ENCODE peak calls at places on chromosomes 7 and 10, in nine cellular contexts. One of them, this sample, is unnamed.

GRCh38 chr7:101357433-101357832 is 5.2 kb upstream of the COL26A1 start:
- DNase-seq in EH: peak; percentile 7
- DNase-seq in T-helper 1 cell: no peak
- DNase-seq in effector CD8-positive, alpha-beta T cell: no peak
- DNase-seq in CD4-positive, alpha-beta memory T cell: no peak
- DNase-seq in substantia nigra: no peak
- DNase-seq in stimulated activated CD8-positive, alpha-beta memory T cell treated with anti-CD3 and anti-CD28 coated beads, Interleukin-2, amount 100 ng/mL, for 1 hour: no peak
- DNase-seq in NAMALWA: no peak
- DNase-seq in ELF-1: no peak
- DNase-seq in this sample: no peak

GRCh38 chr7:100132697-100133137 is 6.0 kb downstream of the MBLAC1 start:
- DNase-seq in EH: peak; percentile 75
- DNase-seq in T-helper 1 cell: peak; percentile 59
- DNase-seq in effector CD8-positive, alpha-beta T cell: peak; percentile 46
- DNase-seq in CD4-positive, alpha-beta memory T cell: peak; percentile 60
- DNase-seq in substantia nigra: no peak
- DNase-seq in stimulated activated CD8-positive, alpha-beta memory T cell treated with anti-CD3 and anti-CD28 coated beads, Interleukin-2, amount 100 ng/mL, for 1 hour: peak; percentile 43
- DNase-seq in NAMALWA: peak; percentile 67
- DNase-seq in ELF-1: peak; percentile 80
- DNase-seq in this sample: no peak

GRCh38 chr10:123607386-123607785 is 58.8 kb upstream of the GPR26 start:
- DNase-seq in EH: no peak
- DNase-seq in T-helper 1 cell: no peak
- DNase-seq in effector CD8-positive, alpha-beta T cell: no peak
- DNase-seq in CD4-positive, alpha-beta memory T cell: no peak
- DNase-seq in substantia nigra: no peak
- DNase-seq in stimulated activated CD8-positive, alpha-beta memory T cell treated with anti-CD3 and anti-CD28 coated beads, Interleukin-2, amount 100 ng/mL, for 1 hour: no peak
- DNase-seq in NAMALWA: no peak
- DNase-seq in ELF-1: peak; percentile 74
- DNase-seq in this sample: no peak

GRCh38 chr10:110632591-110633215 is 11.4 kb upstream of the RBM20 start:
- DNase-seq in EH: peak; percentile 31
- DNase-seq in T-helper 1 cell: no peak
- DNase-seq in effector CD8-positive, alpha-beta T cell: no peak
- DNase-seq in CD4-positive, alpha-beta memory T cell: no peak
- DNase-seq in substantia nigra: no peak
- DNase-seq in stimulated activated CD8-positive, alpha-beta memory T cell treated with anti-CD3 and anti-CD28 coated beads, Interleukin-2, amount 100 ng/mL, for 1 hour: no peak
- DNase-seq in NAMALWA: no peak
- DNase-seq in ELF-1: no peak
- DNase-seq in this sample: peak; percentile 86

GRCh38 chr10:90862908-90863514 is 5.2 kb upstream of the HTR7 start:
- DNase-seq in EH: peak; percentile 51
- DNase-seq in T-helper 1 cell: no peak
- DNase-seq in effector CD8-positive, alpha-beta T cell: no peak
- DNase-seq in CD4-positive, alpha-beta memory T cell: no peak
- DNase-seq in substantia nigra: no peak
- DNase-seq in stimulated activated CD8-positive, alpha-beta memory T cell treated with anti-CD3 and anti-CD28 coated beads, Interleukin-2, amount 100 ng/mL, for 1 hour: no peak
- DNase-seq in NAMALWA: peak; percentile 55
- DNase-seq in ELF-1: no peak
- DNase-seq in this sample: no peak

GRCh38 chr7:26515462-26515861 is 223.8 kb downstream of the SNX10 start:
- DNase-seq in EH: no peak
- DNase-seq in T-helper 1 cell: no peak
- DNase-seq in effector CD8-positive, alpha-beta T cell: no peak
- DNase-seq in CD4-positive, alpha-beta memory T cell: no peak
- DNase-seq in substantia nigra: no peak
- DNase-seq in stimulated activated CD8-positive, alpha-beta memory T cell treated with anti-CD3 and anti-CD28 coated beads, Interleukin-2, amount 100 ng/mL, for 1 hour: no peak
- DNase-seq in NAMALWA: no peak
- DNase-seq in ELF-1: no peak
- DNase-seq in this sample: no peak

GRCh38 chr10:18424200-18424599 is 227.2 kb downstream of the NSUN6 start:
- DNase-seq in EH: no peak
- DNase-seq in T-helper 1 cell: no peak
- DNase-seq in effector CD8-positive, alpha-beta T cell: no peak
- DNase-seq in CD4-positive, alpha-beta memory T cell: no peak
- DNase-seq in substantia nigra: no peak
- DNase-seq in stimulated activated CD8-positive, alpha-beta memory T cell treated with anti-CD3 and anti-CD28 coated beads, Interleukin-2, amount 100 ng/mL, for 1 hour: no peak
- DNase-seq in NAMALWA: no peak
- DNase-seq in ELF-1: no peak
- DNase-seq in this sample: no peak

GRCh38 chr10:98383869-98384268 is 31.1 kb downstream of the PYROXD2 start:
- DNase-seq in EH: no peak
- DNase-seq in T-helper 1 cell: no peak
- DNase-seq in effector CD8-positive, alpha-beta T cell: no peak
- DNase-seq in CD4-positive, alpha-beta memory T cell: no peak
- DNase-seq in substantia nigra: no peak
- DNase-seq in stimulated activated CD8-positive, alpha-beta memory T cell treated with anti-CD3 and anti-CD28 coated beads, Interleukin-2, amount 100 ng/mL, for 1 hour: no peak
- DNase-seq in NAMALWA: no peak
- DNase-seq in ELF-1: no peak
- DNase-seq in this sample: no peak

GRCh38 chr7:17477182-17477581 is 178.7 kb downstream of the AHR start:
- DNase-seq in EH: peak; percentile 58
- DNase-seq in T-helper 1 cell: no peak
- DNase-seq in effector CD8-positive, alpha-beta T cell: no peak
- DNase-seq in CD4-positive, alpha-beta memory T cell: no peak
- DNase-seq in substantia nigra: no peak
- DNase-seq in stimulated activated CD8-positive, alpha-beta memory T cell treated with anti-CD3 and anti-CD28 coated beads, Interleukin-2, amount 100 ng/mL, for 1 hour: no peak
- DNase-seq in NAMALWA: no peak
- DNase-seq in ELF-1: no peak
- DNase-seq in this sample: no peak

GRCh38 chr10:75962395-75963061 is 531.1 kb downstream of the LRMDA start:
- DNase-seq in EH: no peak
- DNase-seq in T-helper 1 cell: no peak
- DNase-seq in effector CD8-positive, alpha-beta T cell: no peak
- DNase-seq in CD4-positive, alpha-beta memory T cell: no peak
- DNase-seq in substantia nigra: no peak
- DNase-seq in stimulated activated CD8-positive, alpha-beta memory T cell treated with anti-CD3 and anti-CD28 coated beads, Interleukin-2, amount 100 ng/mL, for 1 hour: no peak
- DNase-seq in NAMALWA: no peak
- DNase-seq in ELF-1: no peak
- DNase-seq in this sample: no peak

GRCh38 chr7:151738925-151739324 is 138.0 kb downstream of the PRKAG2 start:
- DNase-seq in EH: no peak
- DNase-seq in T-helper 1 cell: no peak
- DNase-seq in effector CD8-positive, alpha-beta T cell: no peak
- DNase-seq in CD4-positive, alpha-beta memory T cell: no peak
- DNase-seq in substantia nigra: no peak
- DNase-seq in stimulated activated CD8-positive, alpha-beta memory T cell treated with anti-CD3 and anti-CD28 coated beads, Interleukin-2, amount 100 ng/mL, for 1 hour: no peak
- DNase-seq in NAMALWA: no peak
- DNase-seq in ELF-1: no peak
- DNase-seq in this sample: no peak

GRCh38 chr7:129089521-129090212 is 34.8 kb upstream of the TNPO3 start:
- DNase-seq in EH: no peak
- DNase-seq in T-helper 1 cell: no peak
- DNase-seq in effector CD8-positive, alpha-beta T cell: no peak
- DNase-seq in CD4-positive, alpha-beta memory T cell: no peak
- DNase-seq in substantia nigra: no peak
- DNase-seq in stimulated activated CD8-positive, alpha-beta memory T cell treated with anti-CD3 and anti-CD28 coated beads, Interleukin-2, amount 100 ng/mL, for 1 hour: no peak
- DNase-seq in NAMALWA: peak; percentile 50
- DNase-seq in ELF-1: no peak
- DNase-seq in this sample: no peak

GRCh38 chr7:101814996-101815825 is 2.2 kb upstream of the CUX1 start:
- DNase-seq in EH: peak; percentile 21
- DNase-seq in T-helper 1 cell: peak; percentile 43
- DNase-seq in effector CD8-positive, alpha-beta T cell: peak; percentile 54
- DNase-seq in CD4-positive, alpha-beta memory T cell: no peak
- DNase-seq in substantia nigra: no peak
- DNase-seq in stimulated activated CD8-positive, alpha-beta memory T cell treated with anti-CD3 and anti-CD28 coated beads, Interleukin-2, amount 100 ng/mL, for 1 hour: no peak
- DNase-seq in NAMALWA: peak; percentile 78
- DNase-seq in ELF-1: peak; percentile 43
- DNase-seq in this sample: no peak

GRCh38 chr10:132489053-132489703 is 48.4 kb upstream of the INPP5A start:
- DNase-seq in EH: peak; percentile 78
- DNase-seq in T-helper 1 cell: no peak
- DNase-seq in effector CD8-positive, alpha-beta T cell: no peak
- DNase-seq in CD4-positive, alpha-beta memory T cell: no peak
- DNase-seq in substantia nigra: no peak
- DNase-seq in stimulated activated CD8-positive, alpha-beta memory T cell treated with anti-CD3 and anti-CD28 coated beads, Interleukin-2, amount 100 ng/mL, for 1 hour: no peak
- DNase-seq in NAMALWA: no peak
- DNase-seq in ELF-1: no peak
- DNase-seq in this sample: no peak

GRCh38 chr10:110525349-110526260 is 27.9 kb downstream of the DUSP5 start:
- DNase-seq in EH: peak; percentile 84
- DNase-seq in T-helper 1 cell: no peak
- DNase-seq in effector CD8-positive, alpha-beta T cell: no peak
- DNase-seq in CD4-positive, alpha-beta memory T cell: no peak
- DNase-seq in substantia nigra: no peak
- DNase-seq in stimulated activated CD8-positive, alpha-beta memory T cell treated with anti-CD3 and anti-CD28 coated beads, Interleukin-2, amount 100 ng/mL, for 1 hour: no peak
- DNase-seq in NAMALWA: no peak
- DNase-seq in ELF-1: no peak
- DNase-seq in this sample: peak; percentile 62

GRCh38 chr7:87414400-87415188 is 60.9 kb downstream of the ABCB4 start:
- DNase-seq in EH: no peak
- DNase-seq in T-helper 1 cell: no peak
- DNase-seq in effector CD8-positive, alpha-beta T cell: no peak
- DNase-seq in CD4-positive, alpha-beta memory T cell: no peak
- DNase-seq in substantia nigra: no peak
- DNase-seq in stimulated activated CD8-positive, alpha-beta memory T cell treated with anti-CD3 and anti-CD28 coated beads, Interleukin-2, amount 100 ng/mL, for 1 hour: no peak
- DNase-seq in NAMALWA: no peak
- DNase-seq in ELF-1: no peak
- DNase-seq in this sample: no peak

GRCh38 chr7:63087575-63088190 is 911.0 kb upstream of the ZNF722 start:
- DNase-seq in EH: no peak
- DNase-seq in T-helper 1 cell: no peak
- DNase-seq in effector CD8-positive, alpha-beta T cell: no peak
- DNase-seq in CD4-positive, alpha-beta memory T cell: no peak
- DNase-seq in substantia nigra: no peak
- DNase-seq in stimulated activated CD8-positive, alpha-beta memory T cell treated with anti-CD3 and anti-CD28 coated beads, Interleukin-2, amount 100 ng/mL, for 1 hour: no peak
- DNase-seq in NAMALWA: no peak
- DNase-seq in ELF-1: no peak
- DNase-seq in this sample: no peak

GRCh38 chr10:76113952-76114351 is 682.5 kb downstream of the LRMDA start:
- DNase-seq in EH: peak; percentile 72
- DNase-seq in T-helper 1 cell: no peak
- DNase-seq in effector CD8-positive, alpha-beta T cell: no peak
- DNase-seq in CD4-positive, alpha-beta memory T cell: no peak
- DNase-seq in substantia nigra: no peak
- DNase-seq in stimulated activated CD8-positive, alpha-beta memory T cell treated with anti-CD3 and anti-CD28 coated beads, Interleukin-2, amount 100 ng/mL, for 1 hour: no peak
- DNase-seq in NAMALWA: no peak
- DNase-seq in ELF-1: peak; percentile 47
- DNase-seq in this sample: peak; percentile 72

GRCh38 chr7:134690614-134691504 is 44.2 kb downstream of the BPGM start:
- DNase-seq in EH: peak; percentile 78
- DNase-seq in T-helper 1 cell: no peak
- DNase-seq in effector CD8-positive, alpha-beta T cell: no peak
- DNase-seq in CD4-positive, alpha-beta memory T cell: no peak
- DNase-seq in substantia nigra: peak; percentile 83
- DNase-seq in stimulated activated CD8-positive, alpha-beta memory T cell treated with anti-CD3 and anti-CD28 coated beads, Interleukin-2, amount 100 ng/mL, for 1 hour: no peak
- DNase-seq in NAMALWA: no peak
- DNase-seq in ELF-1: no peak
- DNase-seq in this sample: no peak

GRCh38 chr10:33150146-33150545 is 184.3 kb downstream of the NRP1 start:
- DNase-seq in EH: no peak
- DNase-seq in T-helper 1 cell: no peak
- DNase-seq in effector CD8-positive, alpha-beta T cell: no peak
- DNase-seq in CD4-positive, alpha-beta memory T cell: no peak
- DNase-seq in substantia nigra: no peak
- DNase-seq in stimulated activated CD8-positive, alpha-beta memory T cell treated with anti-CD3 and anti-CD28 coated beads, Interleukin-2, amount 100 ng/mL, for 1 hour: no peak
- DNase-seq in NAMALWA: no peak
- DNase-seq in ELF-1: no peak
- DNase-seq in this sample: no peak

GRCh38 chr7:132465516-132465915 is 110.8 kb downstream of the PLXNA4 start:
- DNase-seq in EH: no peak
- DNase-seq in T-helper 1 cell: no peak
- DNase-seq in effector CD8-positive, alpha-beta T cell: no peak
- DNase-seq in CD4-positive, alpha-beta memory T cell: no peak
- DNase-seq in substantia nigra: no peak
- DNase-seq in stimulated activated CD8-positive, alpha-beta memory T cell treated with anti-CD3 and anti-CD28 coated beads, Interleukin-2, amount 100 ng/mL, for 1 hour: no peak
- DNase-seq in NAMALWA: no peak
- DNase-seq in ELF-1: no peak
- DNase-seq in this sample: no peak

GRCh38 chr7:41085244-41085643 is 617.6 kb downstream of the INHBA start:
- DNase-seq in EH: peak; percentile 77
- DNase-seq in T-helper 1 cell: no peak
- DNase-seq in effector CD8-positive, alpha-beta T cell: no peak
- DNase-seq in CD4-positive, alpha-beta memory T cell: no peak
- DNase-seq in substantia nigra: no peak
- DNase-seq in stimulated activated CD8-positive, alpha-beta memory T cell treated with anti-CD3 and anti-CD28 coated beads, Interleukin-2, amount 100 ng/mL, for 1 hour: no peak
- DNase-seq in NAMALWA: no peak
- DNase-seq in ELF-1: no peak
- DNase-seq in this sample: no peak

This sample was measured in foreskin keratinocyte.